ENCODE peak calls at places on chromosomes 13 and 19, in four cellular contexts. C, X, T and M are unnamed samples. For H3K9me3 and H3K4me1, the result is how much of the 10 kb centered on the place peaks cover.

GRCh38 chr13:21674271-21675009 is 3.6 kb downstream of the FGF9 start:
- DNase-seq in C (no peak), X (no peak), T (no peak), M (no peak)

GRCh38 chr13:20808874-20809273 is 35.1 kb upstream of the EEF1AKMT1 start:
- DNase-seq in C (no peak), X (no peak), T (no peak), M (no peak)

GRCh38 chr19:991174-991931 is 7.2 kb downstream of the WDR18 start:
- DNase-seq in C (no peak), X (no peak), T (peak), M (peak)

GRCh38 chr19:19657397-19657783 is 6.1 kb downstream of the ATP13A1 start:
- DNase-seq in C (no peak), X (no peak), T (no peak), M (no peak)

GRCh38 chr13:19781526-19781925 is 1.2 kb downstream of the PSPC1 start:
- DNase-seq in C (no peak), X (no peak), T (no peak), M (no peak)

GRCh38 chr13:101026328-101026727 is 351.7 kb upstream of the TMTC4 start:
- DNase-seq in C (no peak), X (no peak), T (no peak), M (no peak)

GRCh38 chr19:20182232-20182785 is 15.3 kb downstream of the ZNF486 start:
- DNase-seq in C (no peak), X (peak), T (no peak), M (no peak)

GRCh38 chr13:74000906-74001305 is 133.3 kb downstream of the KLF12 start:
- DNase-seq in C (no peak), X (no peak), T (no peak), M (no peak)

GRCh38 chr19:35066691-35067563 is 25.4 kb downstream of the HPN start:
- DNase-seq in C (peak), X (peak), T (peak), M (peak)

GRCh38 chr19:42113641-42114348 is 18.5 kb downstream of the POU2F2 start:
- DNase-seq in C (no peak), X (no peak), T (peak), M (peak)

GRCh38 chr19:42200116-42200740 is 17.2 kb downstream of the DEDD2 start:
- DNase-seq in C (no peak), X (no peak), T (no peak), M (no peak)

GRCh38 chr19:47863514-47863936 is 4.5 kb downstream of the TPRX2 start:
- DNase-seq in C (peak), X (peak), T (peak), M (peak)

GRCh38 chr19:8085606-8086464 is 33.3 kb downstream of the CCL25 start:
- DNase-seq in C (no peak), X (peak), T (no peak), M (peak)

GRCh38 chr19:36514012-36514612 is 14.0 kb downstream of the ZNF260 start:
- DNase-seq in C (no peak), X (no peak), T (no peak), M (no peak)
- H3K9me3 ChIP-seq in C (half or more), X (half or more), T (under half), M (half or more)

GRCh38 chr13:48573213-48573612 is 40.3 kb upstream of the RCBTB2 start:
- DNase-seq in C (no peak), X (no peak), T (no peak), M (no peak)

GRCh38 chr13:48567521-48568331 is 34.8 kb upstream of the RCBTB2 start:
- DNase-seq in C (peak), X (no peak), T (no peak), M (no peak)

GRCh38 chr13:48574036-48574796 is 41.3 kb upstream of the RCBTB2 start:
- DNase-seq in C (no peak), X (no peak), T (no peak), M (no peak)

GRCh38 chr13:48571121-48571901 is 38.4 kb upstream of the RCBTB2 start:
- DNase-seq in C (peak), X (no peak), T (no peak), M (peak)

GRCh38 chr13:48570225-48570828 is 37.4 kb upstream of the RCBTB2 start:
- DNase-seq in C (peak), X (peak), T (no peak), M (no peak)
- H3K4me1 ChIP-seq in C (under half), X (under half), T (under half), M (under half)

GRCh38 chr19:52410276-52410675 is 12.6 kb downstream of the ZNF528 start:
- DNase-seq in C (no peak), X (no peak), T (no peak), M (no peak)

DNA sequence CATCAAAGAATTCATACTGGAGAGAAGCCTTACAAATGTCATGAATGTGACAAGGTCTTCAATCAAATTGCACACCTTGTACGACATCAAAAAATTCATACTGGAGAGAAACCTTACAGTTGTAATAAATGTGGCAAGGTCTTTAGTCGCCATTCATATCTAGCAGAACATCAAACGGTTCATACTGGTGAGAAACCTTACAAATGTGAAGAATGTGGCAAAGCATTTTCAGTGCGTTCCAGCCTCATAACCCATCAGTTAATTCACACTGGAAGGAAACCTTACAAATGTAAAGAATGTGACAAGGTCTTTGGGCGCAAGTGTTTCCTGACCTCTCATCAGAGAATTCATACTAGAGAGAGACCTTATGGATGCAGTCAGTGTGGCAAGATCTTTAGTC is 13.2 kb upstream of the ZNF534 start:
- DNase-seq in C (no peak), X (no peak), T (no peak), M (no peak)
- H3K9me3 ChIP-seq in C (half or more), X (half or more), T (under half), M (under half)

GRCh38 chr19:38025908-38026307 is 118.9 kb downstream of the SIPA1L3 start:
- DNase-seq in C (no peak), X (no peak), T (no peak), M (no peak)
- H3K4me1 ChIP-seq in C (under half), X (under half), T (under half), M (under half)

DNA sequence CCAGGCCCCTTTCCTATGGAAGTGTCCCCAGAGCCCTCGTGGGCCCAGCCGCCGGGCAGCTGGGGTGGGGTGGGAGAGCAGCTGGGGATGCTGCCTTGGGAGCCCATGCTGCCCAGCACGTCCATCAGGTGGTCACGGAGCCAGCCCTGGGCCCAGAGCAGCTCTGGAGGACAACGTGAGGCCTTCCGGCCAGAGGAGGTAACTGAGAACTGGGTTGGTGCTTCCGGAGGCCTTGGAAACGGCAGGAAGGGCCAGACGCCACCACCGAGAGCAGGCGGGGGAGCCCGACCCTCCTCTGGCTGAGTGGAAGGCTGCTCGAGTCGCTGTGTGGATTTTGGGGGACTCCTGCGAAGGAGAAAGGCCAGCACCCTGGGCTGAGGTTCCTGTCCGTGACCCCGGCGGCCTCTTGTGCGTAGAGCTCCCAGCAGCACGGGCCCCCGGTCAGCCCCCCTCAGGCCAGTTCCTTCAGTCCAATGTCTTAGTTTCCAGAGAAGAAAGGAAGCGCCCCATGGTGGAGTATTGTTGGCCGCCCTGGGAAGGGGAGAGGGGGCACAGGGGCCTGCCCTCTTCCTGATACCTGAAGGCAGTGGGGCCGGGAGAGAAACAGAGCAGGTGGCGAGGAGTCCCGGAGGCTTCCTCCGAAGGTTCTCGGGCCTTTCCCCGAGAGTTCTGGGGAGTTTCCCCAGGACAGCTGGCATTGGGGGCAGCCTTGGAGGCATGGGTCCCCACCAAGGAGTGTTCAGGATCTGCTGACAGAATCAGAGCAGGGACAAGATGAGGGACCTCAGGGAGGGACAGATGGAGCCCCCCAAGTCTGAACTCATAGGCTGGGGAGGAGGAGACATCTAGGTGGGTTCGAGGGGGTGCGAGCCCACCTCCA is 68.8 kb downstream of the MLLT1 start:
- DNase-seq in C (no peak), X (no peak), T (no peak), M (no peak)
- H3K9me3 ChIP-seq in C (under half), X (under half), T (under half), M (under half)